ENCODE peak calls at places on chromosome 4, in five cellular contexts. F, B, G, D and Y are unnamed samples.

GRCh38 chr4:38099908-38100407 is 139.8 kb downstream of the PTTG2 start:
- DNase-seq in F (no peak), B (peak; percentile 87), G (no peak), D (no peak), Y (no peak)

GRCh38 chr4:52932586-52933482 is 70.7 kb downstream of the RASL11B start:
- DNase-seq in F (peak; percentile 90), B (peak; percentile 56), G (no peak), D (no peak), Y (no peak)

GRCh38 chr4:3285558-3286334 is 7.1 kb upstream of the RGS12 start:
- DNase-seq in F (peak; percentile 23), B (peak; percentile 32), G (no peak), D (no peak), Y (peak; percentile 75)

GRCh38 chr4:84750260-84750955 is 167.5 kb downstream of the CDS1 start:
- DNase-seq in F (peak; percentile 3), B (peak; percentile 65), G (peak; percentile 37), D (peak; percentile 41), Y (no peak)

GRCh38 chr4:82678046-82678445 is 116.3 kb upstream of the TMEM150C start:
- DNase-seq in F (no peak), B (peak; percentile 28), G (no peak), D (no peak), Y (no peak)

GRCh38 chr4:42399393-42399792 is 2.1 kb downstream of the SHISA3 start:
- DNase-seq in F (no peak), B (no peak), G (no peak), D (no peak), Y (no peak)

GRCh38 chr4:157992948-157993839 is 179.6 kb downstream of the GASK1B start:
- DNase-seq in F (no peak), B (no peak), G (no peak), D (no peak), Y (no peak)

GRCh38 chr4:2368779-2369437 is 49.5 kb downstream of the ZFYVE28 start:
- DNase-seq in F (no peak), B (no peak), G (no peak), D (no peak), Y (peak; percentile 13)

GRCh38 chr4:37601527-37601926 is 84.6 kb downstream of the RELL1 start:
- DNase-seq in F (no peak), B (peak; percentile 56), G (no peak), D (peak; percentile 77), Y (no peak)

GRCh38 chr4:15003891-15004700 is 1.8 kb downstream of the CPEB2 start:
- DNase-seq in F (peak; percentile 15), B (no peak), G (peak; percentile 72), D (peak; percentile 31), Y (peak; percentile 79)

GRCh38 chr4:105895609-105896460 is 564 bp downstream of the NPNT start:
- DNase-seq in F (peak; percentile 24), B (no peak), G (no peak), D (peak; percentile 57), Y (peak; percentile 82)

GRCh38 chr4:139786494-139787354 is 121.1 kb downstream of the MGST2 start:
- DNase-seq in F (no peak), B (no peak), G (no peak), D (no peak), Y (no peak)

GRCh38 chr4:113901994-113902787 is 77.3 kb downstream of the ARSJ start:
- DNase-seq in F (no peak), B (no peak), G (no peak), D (peak; percentile 39), Y (peak; percentile 78)

GRCh38 chr4:102799816-102800215 is 27.5 kb downstream of the UBE2D3 start:
- DNase-seq in F (no peak), B (no peak), G (no peak), D (no peak), Y (no peak)
- H3K36me3 ChIP-seq in F (peaks cover 73% of the 10 kb centered on the region), B (peaks cover 47% of the 10 kb centered on the region), G (peaks cover 100% of the 10 kb centered on the region), D (peaks cover 1% of the 10 kb centered on the region), Y (peaks cover 99% of the 10 kb centered on the region)

GRCh38 chr4:102637391-102637790 is 123.4 kb downstream of the MANBA start:
- DNase-seq in F (no peak), B (no peak), G (no peak), D (no peak), Y (no peak)
- H3K36me3 ChIP-seq in F (no peaks in the 10 kb centered on the region), B (peaks cover 30% of the 10 kb centered on the region), G (peaks cover 10% of the 10 kb centered on the region), D (no peaks in the 10 kb centered on the region), Y (peaks cover 63% of the 10 kb centered on the region)

GRCh38 chr4:122909683-122910082 is 12.7 kb downstream of the NUDT6 start:
- DNase-seq in F (no peak), B (no peak), G (no peak), D (no peak), Y (no peak)
- H3K36me3 ChIP-seq in F (peaks cover 24% of the 10 kb centered on the region), B (no peaks in the 10 kb centered on the region), G (peaks cover 46% of the 10 kb centered on the region), D (no peaks in the 10 kb centered on the region), Y (peaks cover 6% of the 10 kb centered on the region)

GRCh38 chr4:70915048-70915815 is 13.1 kb downstream of the MOB1B start:
- DNase-seq in F (peak; percentile 25), B (peak; percentile 78), G (no peak), D (no peak), Y (no peak)

GRCh38 chr4:70913947-70914445 is 11.8 kb downstream of the MOB1B start:
- DNase-seq in F (no peak), B (peak; percentile 86), G (no peak), D (no peak), Y (no peak)

GRCh38 chr4:70914631-70915030 is 12.5 kb downstream of the MOB1B start:
- DNase-seq in F (no peak), B (no peak), G (no peak), D (no peak), Y (peak; percentile 68)

GRCh38 chr4:70920592-70920991 is 18.4 kb downstream of the MOB1B start:
- DNase-seq in F (no peak), B (no peak), G (peak; percentile 35), D (no peak), Y (no peak)

GRCh38 chr4:70915874-70916559 is 13.8 kb downstream of the MOB1B start:
- DNase-seq in F (no peak), B (no peak), G (no peak), D (no peak), Y (no peak)
- H3K36me3 ChIP-seq in F (peaks cover 3% of the 10 kb centered on the region), B (peaks cover 3% of the 10 kb centered on the region), G (peaks cover 52% of the 10 kb centered on the region), D (no peaks in the 10 kb centered on the region), Y (no peaks in the 10 kb centered on the region)